ENCODE peak calls at places on chromosomes 2 and 18, in eight cellular contexts. X is right lobe of liver, T is epithelial cell of prostate, M is endothelial cell, W is T-cell, O is posterior vena cava, S is EH, L is NCI-H446. G is an unnamed sample.
A peak's percentile ranks its signal among the peaks of the same experiment; 100 is the strongest.

GRCh38 chr2:219622472-219622871 is 5.0 kb upstream of the SLC4A3 start:
- DNase-seq in X (no peak), T (no peak), M (no peak), W (no peak), O (no peak), S (no peak), L (no peak), G (no peak)

GRCh38 chr2:206084870-206085741 is 868 bp downstream of the INO80D start:
- DNase-seq in X (peak; percentile 49), T (no peak), M (peak; percentile 48), W (peak; percentile 34), O (peak; percentile 83), S (peak; percentile 37), L (no peak), G (no peak)

GRCh38 chr2:26527726-26528125 is 49.8 kb upstream of the OTOF start:
- DNase-seq in X (no peak), T (no peak), M (no peak), W (no peak), O (peak; percentile 67), S (no peak), L (no peak), G (no peak)

GRCh38 chr2:191049728-191050639 is 36.0 kb upstream of the STAT1 start:
- DNase-seq in X (no peak), T (no peak), M (no peak), W (no peak), O (no peak), S (peak; percentile 93), L (no peak), G (peak; percentile 75)

GRCh38 chr2:73823916-73824523 is 4.7 kb upstream of the STAMBP start:
- DNase-seq in X (no peak), T (peak; percentile 48), M (peak; percentile 18), W (no peak), O (no peak), S (peak; percentile 81), L (peak; percentile 78), G (peak; percentile 70)

GRCh38 chr2:25512707-25513106 is 160.7 kb downstream of the DTNB start:
- DNase-seq in X (no peak), T (no peak), M (no peak), W (no peak), O (no peak), S (no peak), L (no peak), G (peak; percentile 34)

GRCh38 chr18:78641689-78642231 is 337.9 kb upstream of the SALL3 start:
- DNase-seq in X (no peak), T (no peak), M (no peak), W (no peak), O (peak; percentile 5), S (no peak), L (no peak), G (no peak)

GRCh38 chr2:55460562-55460961 is 40.9 kb upstream of the CCDC88A start:
- DNase-seq in X (no peak), T (no peak), M (no peak), W (no peak), O (no peak), S (peak; percentile 20), L (no peak), G (peak; percentile 20)

GRCh38 chr2:109644571-109645275 is 30.6 kb downstream of the SOWAHC start:
- DNase-seq in X (peak; percentile 76), T (no peak), M (no peak), W (no peak), O (no peak), S (no peak), L (peak; percentile 44), G (no peak)

GRCh38 chr2:218985021-218985324 is at the start of gene FEV:
- DNase-seq in X (no peak), T (no peak), M (no peak), W (no peak), O (no peak), S (no peak), L (no peak), G (no peak)

GRCh38 chr2:178296394-178297090 is 102.2 kb downstream of the OSBPL6 start:
- DNase-seq in X (no peak), T (no peak), M (no peak), W (no peak), O (no peak), S (no peak), L (peak; percentile 77), G (no peak)

GRCh38 chr2:191103793-191104192 is 47.0 kb downstream of the STAT4 start:
- DNase-seq in X (no peak), T (no peak), M (no peak), W (no peak), O (no peak), S (no peak), L (no peak), G (peak; percentile 12)

GRCh38 chr2:195447353-195447975 is 209.6 kb upstream of the SLC39A10 start:
- DNase-seq in X (no peak), T (no peak), M (no peak), W (no peak), O (no peak), S (no peak), L (no peak), G (no peak)

GRCh38 chr18:6578686-6579085 is 150.8 kb upstream of the ARHGAP28 start:
- DNase-seq in X (no peak), T (no peak), M (no peak), W (no peak), O (no peak), S (no peak), L (no peak), G (no peak)

GRCh38 chr2:26574900-26575560 is 66.1 kb downstream of the CIB4 start:
- DNase-seq in X (no peak), T (no peak), M (no peak), W (no peak), O (peak; percentile 58), S (no peak), L (no peak), G (no peak)

GRCh38 chr2:10397878-10398277 is 50.2 kb downstream of the ODC1 start:
- DNase-seq in X (no peak), T (no peak), M (no peak), W (no peak), O (no peak), S (no peak), L (no peak), G (no peak)

GRCh38 chr2:63049291-63050185 is 1.1 kb upstream of the OTX1 start:
- DNase-seq in X (no peak), T (no peak), M (peak; percentile 16), W (no peak), O (peak; percentile 75), S (no peak), L (no peak), G (peak; percentile 11)

GRCh38 chr2:40032650-40033319 is 253.7 kb upstream of the THUMPD2 start:
- DNase-seq in X (no peak), T (peak; percentile 69), M (no peak), W (no peak), O (no peak), S (peak; percentile 94), L (no peak), G (peak; percentile 93)

GRCh38 chr18:53319628-53320027 is 904.8 kb downstream of the MBD2 start:
- DNase-seq in X (no peak), T (no peak), M (no peak), W (no peak), O (no peak), S (no peak), L (no peak), G (no peak)